ENCODE peak calls at places on chromosomes 13 and 19, in five cellular contexts. S, Z, Q, E and C are unnamed samples.

GRCh38 chr13:49553888-49554287 is 31.5 kb downstream of the RCBTB1 start:
- DNase-seq in Q (no peak), S (no peak), E (no peak), Z (no peak), C (no peak)

GRCh38 chr19:5369962-5370367 is 29.4 kb upstream of the PTPRS start:
- DNase-seq in E (peak), Q (peak), S (peak), Z (peak), C (no peak)

GRCh38 chr19:43594081-43594697 is 1.7 kb downstream of the IRGQ start:
- DNase-seq in Z (no peak), Q (no peak), E (no peak), S (no peak), C (no peak)

GRCh38 chr19:35138305-35138799 is 272 bp upstream of the FXYD1 start:
- DNase-seq in Q (no peak), E (no peak), Z (no peak), S (no peak), C (no peak)

GRCh38 chr19:54114340-54114826 is 1.1 kb downstream of the TFPT start:
- DNase-seq in S (peak), Z (no peak), E (no peak), Q (peak), C (no peak)

GRCh38 chr19:10007366-10007765 is 2.9 kb downstream of the COL5A3 start:
- DNase-seq in Z (no peak), S (no peak), Q (no peak), E (no peak), C (no peak)

GRCh38 chr13:110152351-110152750 is 154.6 kb downstream of the COL4A1 start:
- DNase-seq in S (no peak), E (no peak), Q (no peak), Z (no peak), C (no peak)

GRCh38 chr19:42286349-42287016 is 15.4 kb upstream of the PRR19 start:
- DNase-seq in E (no peak), Z (no peak), Q (no peak), S (peak), C (no peak)

GRCh38 chr13:77298403-77298802 is 28.5 kb downstream of the MYCBP2 start:
- DNase-seq in S (no peak), Z (no peak), Q (no peak), E (no peak), C (no peak)

GRCh38 chr13:90416519-90416918 is 931.0 kb upstream of the MIR17HG start:
- DNase-seq in Q (no peak), E (no peak), S (peak), Z (no peak), C (no peak)

GRCh38 chr13:110348751-110349150 is 41.7 kb downstream of the COL4A2 start:
- DNase-seq in Q (no peak), Z (no peak), E (no peak), S (no peak), C (no peak)

GRCh38 chr19:42433503-42434260 is 6.5 kb upstream of the LIPE start:
- DNase-seq in E (peak), Z (peak), Q (peak), S (peak), C (no peak)

GRCh38 chr13:52411629-52412028 is 5.7 kb upstream of the THSD1 start:
- DNase-seq in E (no peak), S (peak), Z (no peak), Q (no peak), C (no peak)

GRCh38 chr19:20472854-20473253 is 92.7 kb downstream of the ZNF737 start:
- DNase-seq in S (no peak), Q (no peak), E (no peak), Z (no peak), C (no peak)

GRCh38 chr13:34772206-34772605 is 169.9 kb upstream of the NBEA start:
- DNase-seq in Q (no peak), Z (no peak), E (no peak), S (no peak), C (no peak)

GRCh38 chr13:84445776-84446175 is 563.5 kb upstream of the SLITRK1 start:
- DNase-seq in Z (no peak), E (no peak), Q (no peak), S (peak), C (no peak)

GRCh38 chr19:18894254-18895037 is 1.5 kb downstream of the CERS1 start:
- DNase-seq in E (no peak), S (no peak), Z (peak), Q (no peak), C (no peak)

GRCh38 chr19:3407556-3408516 is 41.5 kb downstream of the NFIC start:
- DNase-seq in S (peak), Z (no peak), E (no peak), Q (no peak), C (no peak)

GRCh38 chr19:58357798-58358145 is 4.5 kb upstream of the A1BG start:
- DNase-seq in S (no peak), Z (no peak), Q (no peak), E (no peak), C (no peak)

GRCh38 chr19:410243-410781 is 1.4 kb upstream of the C2CD4C start:
- DNase-seq in Z (no peak), Q (no peak), E (no peak), S (no peak), C (no peak)

GRCh38 chr13:96934889-96935490 is 59.3 kb downstream of the OXGR1 start:
- DNase-seq in S (no peak), Z (no peak), E (no peak), Q (no peak), C (no peak)

GRCh38 chr19:43527860-43528622 is 1.0 kb upstream of the ETHE1 start:
- DNase-seq in Z (no peak), E (no peak), Q (no peak), S (no peak), C (no peak)

GRCh38 chr19:37699057-37699456 is 20.5 kb downstream of the ZNF607 start:
- DNase-seq in Z (no peak), Q (no peak), E (no peak), S (peak), C (no peak)

GRCh38 chr13:32791545-32792172 is 205.4 kb downstream of the PDS5B start:
- DNase-seq in E (no peak), Q (no peak), Z (no peak), S (peak), C (no peak)